ENCODE peak calls at places on chromosomes 7 and 10, in eight cellular contexts. V is fibroblast of lung, J is MM.1S, A is neural progenitor cell, F is Karpas-422, K is HCT116, E is DND-41, L is IMR-90. H is an unnamed sample. For H4K20me1, the result is how much of the 10 kb centered on the place peaks cover.

GRCh38 chr10:115417585-115418265 is 324.6 kb downstream of the ATRNL1 start:
- DNase-seq in J (peak), V (peak), L (peak), A (peak), F (peak), K (peak), E (peak), H (peak)

GRCh38 chr7:30642789-30643188 is 39.5 kb downstream of the CRHR2 start:
- DNase-seq in V (no peak), J (no peak), K (no peak), A (no peak), E (no peak), F (no peak), L (no peak), H (no peak)

GRCh38 chr10:28778524-28778923 is 101.2 kb downstream of the BAMBI start:
- DNase-seq in A (no peak), L (peak), E (no peak), F (no peak), K (no peak), V (no peak), J (no peak), H (no peak)

GRCh38 chr10:83680470-83680891 is 458.8 kb upstream of the GHITM start:
- DNase-seq in K (no peak), L (no peak), V (no peak), E (no peak), J (peak), A (no peak), F (no peak), H (peak)

GRCh38 chr7:17320102-17320497 is 21.6 kb downstream of the AHR start:
- DNase-seq in K (no peak), V (peak), J (no peak), A (no peak), E (no peak), L (peak), F (no peak), H (no peak)

GRCh38 chr10:52208394-52208793 is 105.7 kb upstream of the DKK1 start:
- DNase-seq in L (no peak), J (no peak), E (no peak), K (no peak), F (no peak), A (no peak), V (no peak), H (no peak)

GRCh38 chr7:94382155-94382554 is 12.5 kb upstream of the COL1A2 start:
- DNase-seq in L (peak), K (no peak), V (no peak), F (no peak), A (no peak), J (no peak), E (no peak), H (no peak)

GRCh38 chr10:34504534-34504933 is 310.6 kb downstream of the PARD3 start:
- DNase-seq in J (no peak), V (peak), E (no peak), F (no peak), L (peak), K (peak), A (no peak), H (no peak)

GRCh38 chr7:28296571-28297483 is 115.5 kb upstream of the CREB5 start:
- DNase-seq in K (peak), E (peak), A (peak), L (peak), V (peak), J (peak), F (peak), H (peak)

GRCh38 chr10:116654816-116655215 is 34.1 kb downstream of the PNLIPRP2 start:
- DNase-seq in E (no peak), A (peak), V (no peak), L (no peak), F (peak), J (no peak), K (peak), H (no peak)

GRCh38 chr10:92014620-92015019 is 91.0 kb downstream of the BTAF1 start:
- DNase-seq in V (no peak), A (no peak), L (no peak), E (no peak), K (no peak), F (no peak), J (no peak), H (no peak)

GRCh38 chr10:44393834-44394547 is 9.1 kb upstream of the CXCL12 start:
- DNase-seq in E (no peak), F (peak), J (no peak), V (no peak), L (no peak), K (no peak), A (no peak), H (no peak)

GRCh38 chr10:25357269-25357668 is 182.5 kb downstream of the GPR158 start:
- DNase-seq in A (no peak), V (no peak), F (no peak), K (no peak), E (no peak), L (no peak), J (no peak), H (no peak)

GRCh38 chr7:46544396-46545008 is 623.4 kb upstream of the IGFBP3 start:
- DNase-seq in F (no peak), L (peak), J (peak), E (no peak), K (peak), V (peak), A (no peak), H (no peak)

GRCh38 chr7:19210883-19211282 is 65.7 kb upstream of the FERD3L start:
- DNase-seq in F (no peak), L (no peak), K (no peak), V (no peak), E (no peak), A (no peak), J (no peak), H (no peak)

GRCh38 chr10:125095228-125095627 is 65.1 kb downstream of the CTBP2 start:
- DNase-seq in L (no peak), J (no peak), V (no peak), K (no peak), F (no peak), A (no peak), E (no peak), H (no peak)

GRCh38 chr10:74502963-74503608 is 323.3 kb upstream of the KAT6B start:
- DNase-seq in A (no peak), K (peak), F (no peak), V (peak), L (peak), E (no peak), J (no peak), H (no peak)

GRCh38 chr10:5464521-5464920 is 34.8 kb downstream of the CALML5 start:
- DNase-seq in J (no peak), F (no peak), K (no peak), V (no peak), A (no peak), E (no peak), L (no peak), H (no peak)

GRCh38 chr7:36304099-36304425 is 85.6 kb upstream of the ANLN start:
- DNase-seq in J (no peak), E (no peak), A (no peak), K (no peak), V (no peak), F (no peak), L (no peak), H (no peak)

GRCh38 chr10:15802375-15802949 is 57.8 kb downstream of the MINDY3 start:
- DNase-seq in F (no peak), V (no peak), K (no peak), E (no peak), J (no peak), A (no peak), L (no peak), H (no peak)

GRCh38 chr7:121591916-121592315 is 195.8 kb upstream of the FAM3C start:
- DNase-seq in L (no peak), E (no peak), F (no peak), J (no peak), A (no peak), K (no peak), V (no peak), H (no peak)

GRCh38 chr7:15130666-15131541 is 228.4 kb upstream of the DGKB start:
- DNase-seq in J (no peak), K (no peak), L (peak), A (no peak), E (no peak), F (no peak), V (peak), H (no peak)

GRCh38 chr7:38679419-38679818 is 48.2 kb upstream of the AMPH start:
- DNase-seq in F (no peak), L (peak), J (no peak), V (peak), E (no peak), K (no peak), A (no peak), H (no peak)

GRCh38 chr7:1043552-1044188 is 676 bp upstream of the GPR146 start:
- DNase-seq in A (no peak), L (no peak), J (no peak), V (no peak), F (no peak), E (no peak), K (no peak), H (no peak)

GRCh38 chr7:17456541-17456940 is 158.1 kb downstream of the AHR start:
- DNase-seq in V (no peak), E (no peak), J (no peak), F (no peak), A (no peak), K (no peak), L (peak), H (no peak)

GRCh38 chr10:112835933-112836564 is 114.0 kb upstream of the TCF7L2 start:
- DNase-seq in E (no peak), V (peak), L (no peak), J (no peak), F (no peak), A (peak), K (no peak), H (no peak)

GRCh38 chr7:13778967-13779366 is 210.5 kb downstream of the ETV1 start:
- DNase-seq in J (no peak), A (no peak), V (peak), E (no peak), F (no peak), K (peak), L (peak), H (no peak)

GRCh38 chr10:107022600-107023354 is 141.7 kb downstream of the SORCS1 start:
- DNase-seq in V (no peak), F (no peak), J (no peak), E (no peak), A (peak), K (no peak), L (no peak), H (no peak)

GRCh38 chr10:113056468-113057021 is 106.5 kb downstream of the TCF7L2 start:
- DNase-seq in E (no peak), J (no peak), K (no peak), F (no peak), A (no peak), V (peak), L (peak), H (no peak)

DNA sequence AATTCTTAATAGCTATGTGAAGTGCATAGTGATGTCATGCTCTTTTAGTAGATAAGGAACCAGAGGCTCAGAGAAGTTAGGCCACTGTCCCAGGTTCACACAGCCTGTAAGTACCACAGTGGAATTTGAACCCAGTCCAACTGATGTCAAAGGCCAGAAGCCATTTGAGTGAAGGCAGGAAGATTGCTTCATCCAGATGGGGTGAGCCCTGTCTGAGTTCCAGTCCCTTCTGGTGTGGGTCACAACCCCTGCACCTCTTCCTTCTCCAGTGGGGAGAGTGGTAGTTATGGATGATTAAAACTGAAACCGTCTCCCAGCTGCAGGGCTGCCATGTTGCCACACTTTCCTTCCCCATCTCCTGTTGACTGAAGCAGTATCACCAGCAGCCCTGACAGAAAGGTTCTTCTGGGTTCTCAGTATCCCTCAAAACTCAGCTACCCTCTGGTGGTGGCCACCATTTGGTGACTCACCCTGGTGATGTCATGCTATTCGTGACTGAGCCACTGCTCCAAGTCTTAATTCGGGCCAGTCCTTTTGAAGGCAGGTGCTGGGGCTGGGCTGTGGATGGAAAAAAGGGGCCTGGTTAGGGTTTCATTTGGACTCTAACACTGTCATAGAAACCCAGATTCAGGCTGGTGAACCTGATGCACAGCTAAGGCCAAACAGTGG is 1.5 kb upstream of the C10orf95 start:
- DNase-seq in J (no peak), A (no peak), K (peak), V (peak), E (no peak), L (peak), F (no peak), H (no peak)
- H3K4me2 ChIP-seq in J (no peak), A (no peak), K (peak), V (no peak), E (no peak), L (peak), F (peak), H (no peak)

DNA sequence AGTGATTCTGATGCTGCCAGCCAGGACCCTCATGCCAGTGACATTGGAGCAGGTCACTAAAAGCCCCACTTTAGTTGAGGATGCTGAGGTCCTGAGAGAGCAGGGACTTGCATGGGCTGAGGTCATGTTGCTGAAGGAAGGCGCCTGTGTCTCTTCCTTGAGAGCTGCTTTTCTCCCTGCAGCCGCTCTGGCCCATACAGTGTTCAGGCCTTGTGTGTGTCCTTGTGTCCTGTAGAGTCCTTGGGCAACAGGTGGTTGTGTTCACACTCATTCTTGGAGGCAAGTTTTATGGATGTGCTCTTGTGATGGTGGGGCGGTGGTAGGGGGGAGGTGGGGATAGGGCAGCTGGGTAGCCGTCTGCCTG is 33.3 kb downstream of the TSPAN14 start:
- DNase-seq in F (no peak), L (no peak), E (no peak), V (no peak), A (no peak), K (no peak), J (no peak), H (no peak)
- H4K20me1 ChIP-seq in F (under half), L (under half), E (under half), V (under half), A (half or more), K (under half), J (under half), H (under half)

GRCh38 chr10:85098835-85099521 is 770.6 kb downstream of the CCSER2 start:
- DNase-seq in A (no peak), L (no peak), K (no peak), J (no peak), F (no peak), V (no peak), E (no peak), H (no peak)
- H2AFZ ChIP-seq in A (no peak), L (no peak), K (no peak), J (no peak), F (no peak), V (no peak), E (no peak), H (no peak)

GRCh38 chr7:116153050-116153449 is 57.3 kb upstream of the TES start:
- DNase-seq in A (no peak), F (no peak), K (no peak), V (no peak), L (no peak), E (peak), J (no peak), H (no peak)
- H3K4me2 ChIP-seq in A (no peak), F (no peak), K (no peak), V (no peak), L (no peak), E (peak), J (peak), H (no peak)

GRCh38 chr10:102069066-102069465 is 3.9 kb downstream of the HPS6 start:
- DNase-seq in L (no peak), A (no peak), K (no peak), F (no peak), V (no peak), E (no peak), J (no peak), H (no peak)
- H4K20me1 ChIP-seq in L (under half), A (under half), K (under half), F (under half), V (under half), E (under half), J (under half), H (under half)

DNA sequence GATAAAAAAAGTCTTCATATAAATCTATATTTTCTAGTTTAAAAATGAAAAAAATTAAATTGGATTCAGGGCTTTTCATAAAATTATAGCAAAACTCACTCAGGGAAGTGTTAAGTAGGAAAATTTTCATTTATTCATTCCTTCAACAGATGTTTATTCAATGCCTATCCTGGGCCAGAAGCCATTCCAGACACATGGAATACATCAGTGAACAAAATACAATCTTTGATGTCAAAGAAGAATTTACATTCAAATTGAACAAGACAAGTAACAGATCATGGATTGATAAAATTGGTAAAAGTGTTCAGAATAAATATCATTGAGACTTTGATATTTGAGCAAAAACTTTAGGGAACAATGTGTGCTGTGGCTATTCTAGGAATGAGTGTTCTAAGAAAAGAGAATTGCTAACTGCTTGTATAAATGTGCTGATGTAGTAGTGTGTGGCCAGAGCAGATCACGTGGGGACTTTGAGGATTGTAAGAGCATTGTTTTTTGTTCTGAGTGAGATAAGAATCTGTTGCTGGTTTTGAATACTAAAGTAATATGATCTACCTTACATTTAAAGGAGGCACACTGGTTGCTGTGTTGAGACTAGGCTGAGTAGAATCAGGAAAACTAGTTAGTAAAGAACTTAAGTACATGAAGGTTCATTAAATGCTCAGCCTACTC is 957.2 kb downstream of the PCDH15 start:
- DNase-seq in V (peak), J (peak), E (peak), F (no peak), A (no peak), L (no peak), K (no peak), H (no peak)
- H2AFZ ChIP-seq in V (no peak), J (peak), E (no peak), F (no peak), A (peak), L (no peak), K (no peak), H (no peak)

H was measured in OCI-LY7.